ENCODE peak calls at places on chromosome 21, in ten cellular contexts. N is NCI-H345; D is neuronal stem cell; W is activated CD8-positive, alpha-beta memory T cell treated with anti-CD3 and anti-CD28 coated beads, Interleukin-2, amount 50 U/mL, for 4 hours; P is A172; R is memory B cell; E is activated CD4-positive, alpha-beta T cell treated with anti-CD3 and anti-CD28 coated beads, Interleukin-2, amount 50 U/mL, for 1 hour; X is adipocyte; S is LoVo; B is cardiac fibroblast. Q is an unnamed sample.

GRCh38 chr21:32096411-32096810 is 182.4 kb downstream of the MIS18A start:
- DNase-seq in X (no peak), D (peak; percentile 26), P (peak; percentile 18), E (no peak), S (no peak), W (no peak), B (peak; percentile 7), N (peak; percentile 45), R (no peak), Q (peak; percentile 28)

GRCh38 chr21:41564871-41565281 is 56.9 kb upstream of the TMPRSS2 start:
- DNase-seq in E (no peak), S (peak; percentile 51), D (no peak), W (no peak), P (peak; percentile 71), X (peak; percentile 79), R (no peak), B (peak; percentile 81), N (no peak), Q (no peak)

GRCh38 chr21:35637431-35637830 is 422.9 kb downstream of the SETD4 start:
- DNase-seq in P (peak; percentile 68), W (no peak), S (no peak), N (no peak), B (peak; percentile 50), X (peak; percentile 22), E (no peak), D (no peak), R (no peak), Q (no peak)

GRCh38 chr21:34743831-34744230 is 75.0 kb downstream of the CLIC6 start:
- DNase-seq in W (no peak), X (peak; percentile 80), D (no peak), E (no peak), B (peak; percentile 56), R (no peak), S (peak; percentile 54), N (no peak), P (peak; percentile 90), Q (no peak)

GRCh38 chr21:32572574-32573420 is 12.5 kb downstream of the TCP10L start:
- DNase-seq in R (no peak), P (no peak), E (no peak), W (no peak), X (no peak), S (no peak), D (no peak), B (no peak), N (peak; percentile 81), Q (no peak)

GRCh38 chr21:15164678-15165303 is 100.0 kb upstream of the NRIP1 start:
- DNase-seq in D (no peak), S (peak; percentile 65), P (no peak), B (no peak), N (no peak), W (no peak), R (no peak), X (no peak), E (no peak), Q (no peak)

GRCh38 chr21:28541371-28542112 is 451.1 kb downstream of the LTN1 start:
- DNase-seq in D (no peak), B (peak; percentile 19), X (peak; percentile 29), R (no peak), S (no peak), W (no peak), P (no peak), E (no peak), N (no peak), Q (no peak)

GRCh38 chr21:37531402-37532042 is 164.9 kb downstream of the DYRK1A start:
- DNase-seq in E (no peak), X (peak; percentile 8), W (no peak), P (no peak), S (peak; percentile 31), D (no peak), B (no peak), N (no peak), R (no peak), Q (no peak)

GRCh38 chr21:46634966-46635323 is 529 bp upstream of the PRMT2 start:
- DNase-seq in P (peak; percentile 83), S (peak; percentile 65), N (peak; percentile 70), W (no peak), X (peak; percentile 89), B (peak; percentile 91), E (no peak), D (peak; percentile 74), R (no peak), Q (peak; percentile 79)

GRCh38 chr21:27225142-27225541 is 258.3 kb upstream of the ADAMTS5 start:
- DNase-seq in W (no peak), B (peak; percentile 21), X (peak; percentile 65), E (no peak), D (no peak), S (no peak), P (no peak), R (no peak), N (no peak), Q (no peak)

GRCh38 chr21:39377444-39378050 is 28.7 kb upstream of the HMGN1 start:
- DNase-seq in X (no peak), S (peak; percentile 16), P (peak; percentile 21), E (no peak), R (no peak), D (no peak), B (peak; percentile 36), W (no peak), N (peak; percentile 43), Q (no peak)

GRCh38 chr21:26743524-26743923 is 101.7 kb downstream of the ADAMTS1 start:
- DNase-seq in P (no peak), D (no peak), B (no peak), X (no peak), E (no peak), W (no peak), R (no peak), N (no peak), S (no peak), Q (no peak)

GRCh38 chr21:29777155-29777554 is 162.6 kb downstream of the GRIK1 start:
- DNase-seq in X (no peak), D (no peak), S (no peak), W (no peak), P (no peak), R (no peak), B (no peak), N (no peak), E (no peak), Q (no peak)

GRCh38 chr21:31132574-31133242 is 94.4 kb upstream of the KRTAP19-8 start:
- DNase-seq in N (no peak), W (peak; percentile 55), B (peak; percentile 17), P (no peak), D (no peak), X (no peak), S (no peak), E (peak; percentile 71), R (no peak), Q (peak; percentile 85)

GRCh38 chr21:44914176-44914874 is 6.4 kb downstream of the ITGB2 start:
- DNase-seq in W (peak; percentile 52), N (no peak), E (peak; percentile 32), S (no peak), R (no peak), P (no peak), B (no peak), X (no peak), D (no peak), Q (peak; percentile 67)

GRCh38 chr21:45983981-45984551 is 2.5 kb downstream of the COL6A1 start:
- DNase-seq in P (no peak), E (no peak), D (no peak), X (no peak), W (no peak), B (no peak), S (no peak), N (peak; percentile 53), R (no peak), Q (no peak)

GRCh38 chr21:43353282-43354010 is 73.5 kb downstream of the SIK1 start:
- DNase-seq in N (no peak), P (no peak), E (no peak), R (peak; percentile 64), S (no peak), D (no peak), B (no peak), X (no peak), W (no peak), Q (no peak)

GRCh38 chr21:16437586-16437985 is 707.8 kb downstream of the USP25 start:
- DNase-seq in N (no peak), P (no peak), W (no peak), E (no peak), B (no peak), S (no peak), D (no peak), R (no peak), X (no peak), Q (no peak)

GRCh38 chr21:24428539-24429186 is 1178.6 kb downstream of the MRPL39 start:
- DNase-seq in B (no peak), R (no peak), P (no peak), S (no peak), E (no peak), X (no peak), W (no peak), D (no peak), N (no peak), Q (no peak)

GRCh38 chr21:21101911-21102310 is 103.7 kb downstream of the NCAM2 start:
- DNase-seq in N (peak; percentile 26), X (peak; percentile 59), S (peak; percentile 5), W (no peak), D (peak; percentile 36), R (no peak), E (no peak), B (peak; percentile 60), P (peak; percentile 1), Q (peak; percentile 27)

GRCh38 chr21:29730281-29730680 is 209.5 kb downstream of the GRIK1 start:
- DNase-seq in X (peak; percentile 34), P (no peak), D (no peak), E (no peak), N (no peak), W (no peak), S (no peak), B (no peak), R (no peak), Q (no peak)

GRCh38 chr21:41211041-41211426 is 43.1 kb downstream of the BACE2 start:
- DNase-seq in W (no peak), E (no peak), N (no peak), B (no peak), X (no peak), R (no peak), P (no peak), S (no peak), D (no peak), Q (no peak)